ENCODE peak calls at places on chromosomes 11 and 22, in ten cellular contexts. C is mammary epithelial cell, F is GM12865, I is right lobe of liver, X is nephron progenitor cell, Q is adrenal gland, W is spleen, E is NB4, K is breast epithelium, R is psoas muscle. G is an unnamed sample.

GRCh38 chr11:125433454-125434121 is 62.5 kb downstream of the FEZ1 start:
- DNase-seq in R (peak), F (peak), E (peak), C (peak), K (no peak), I (peak), W (no peak), X (peak), Q (peak), G (no peak)

GRCh38 chr22:43088616-43088978 is 594 bp downstream of the TTLL1 start:
- DNase-seq in R (no peak), Q (no peak), F (no peak), X (no peak), C (no peak), E (no peak), K (no peak), I (no peak), W (no peak), G (no peak)

GRCh38 chr11:64741393-64742086 is 2.4 kb downstream of the RASGRP2 start:
- DNase-seq in X (no peak), C (no peak), Q (no peak), I (no peak), E (no peak), W (peak), F (no peak), R (no peak), K (no peak), G (no peak)

GRCh38 chr11:47980907-47981621 is 705 bp downstream of the PTPRJ start:
- DNase-seq in R (peak), E (peak), C (peak), X (peak), Q (peak), F (peak), W (peak), K (no peak), I (peak), G (peak)

GRCh38 chr11:68741536-68741935 is 9.8 kb downstream of the TESMIN start:
- DNase-seq in K (no peak), F (no peak), E (no peak), X (no peak), I (no peak), W (no peak), R (no peak), C (no peak), Q (no peak), G (no peak)

GRCh38 chr11:32792948-32793475 is 1.4 kb downstream of the CCDC73 start:
- DNase-seq in W (no peak), F (peak), E (peak), Q (peak), X (peak), I (peak), C (peak), R (peak), K (no peak), G (no peak)

GRCh38 chr11:47603295-47603694 is 9.1 kb upstream of the C1QTNF4 start:
- DNase-seq in C (no peak), X (no peak), R (no peak), Q (no peak), W (no peak), F (no peak), K (no peak), E (no peak), I (no peak), G (no peak)

GRCh38 chr11:13348305-13348704 is 70.7 kb downstream of the BMAL1 start:
- DNase-seq in R (no peak), W (no peak), X (no peak), C (no peak), Q (no peak), E (peak), K (no peak), F (peak), I (no peak), G (no peak)

GRCh38 chr22:37063436-37064420 is 12.2 kb downstream of the KCTD17 start:
- DNase-seq in F (no peak), I (peak), Q (no peak), E (no peak), C (no peak), K (no peak), X (no peak), W (no peak), R (no peak), G (no peak)

GRCh38 chr22:42932857-42933782 is 76.0 kb upstream of the ARFGAP3 start:
- DNase-seq in Q (no peak), C (no peak), K (no peak), R (no peak), E (peak), W (peak), F (peak), I (no peak), X (no peak), G (no peak)

GRCh38 chr22:49306632-49306975 is 521.1 kb downstream of the BRD1 start:
- DNase-seq in F (no peak), W (peak), X (no peak), I (peak), K (no peak), Q (no peak), E (no peak), R (no peak), C (no peak), G (peak)

GRCh38 chr22:31150615-31151014 is 9.4 kb upstream of the RNF185 start:
- DNase-seq in F (peak), X (no peak), C (no peak), R (no peak), E (no peak), Q (no peak), W (no peak), I (no peak), K (no peak), G (no peak)
- TF ChIP-seq CTCF in F (peak), X (peak), C (peak), R (no peak), E (peak), Q (no peak), W (no peak), I (peak), K (no peak), G (no peak)

GRCh38 chr11:67545280-67545679 is 22.0 kb upstream of the CABP2 start:
- DNase-seq in W (no peak), Q (peak), X (no peak), C (no peak), E (no peak), R (peak), I (peak), K (no peak), F (no peak), G (no peak)
- TF ChIP-seq CTCF in W (no peak), Q (no peak), X (no peak), C (no peak), E (no peak), R (no peak), I (peak), K (no peak), F (no peak), G (no peak)

GRCh38 chr22:44555597-44555996 is 57.6 kb upstream of the RTL6 start:
- DNase-seq in C (no peak), I (no peak), W (no peak), F (no peak), R (no peak), E (no peak), X (no peak), Q (no peak), K (no peak), G (no peak)
- TF ChIP-seq CTCF in C (no peak), I (no peak), W (no peak), F (no peak), R (no peak), E (no peak), X (no peak), Q (no peak), K (no peak), G (no peak)

DNA sequence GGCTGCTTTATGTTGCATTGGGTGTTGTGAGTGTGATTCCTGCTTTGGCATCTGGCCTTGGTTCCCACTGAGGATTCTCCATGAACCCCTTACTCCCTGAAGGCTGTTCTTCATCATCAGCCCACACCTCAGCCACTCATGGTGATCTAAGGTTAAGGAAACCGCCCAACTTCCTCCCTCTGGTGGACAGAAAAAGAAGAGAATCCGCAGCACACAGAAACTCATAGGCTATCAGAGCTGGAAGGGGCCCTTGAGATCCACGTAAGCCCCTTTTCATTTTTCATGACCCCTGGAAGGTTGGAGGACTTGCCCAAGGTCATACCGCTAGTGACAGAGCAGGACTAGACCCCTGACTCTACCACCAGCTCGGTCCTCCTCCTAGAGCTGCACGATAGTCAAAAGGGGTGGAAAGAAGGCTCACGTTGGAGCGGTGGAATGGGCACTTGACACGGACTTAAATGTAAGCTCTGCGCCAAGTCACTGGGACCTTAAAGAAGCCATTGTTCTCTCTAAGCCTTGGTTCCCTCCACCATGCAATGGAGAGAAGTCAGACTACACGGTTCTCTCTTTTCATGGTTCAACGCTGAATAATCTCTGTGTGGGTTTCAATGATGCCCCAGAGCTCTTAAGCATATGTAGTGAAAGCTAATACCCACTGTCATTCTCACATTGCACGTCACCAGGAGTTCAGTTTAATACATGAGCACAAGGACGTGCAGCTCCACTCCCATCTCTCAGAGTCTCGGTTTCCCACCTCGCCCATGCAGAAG is 83.6 kb upstream of the CRTAM start:
- DNase-seq in K (no peak), I (no peak), F (peak), R (no peak), W (no peak), Q (no peak), X (no peak), C (no peak), E (peak), G (peak)
- TF ChIP-seq CTCF in K (no peak), I (peak), F (peak), R (peak), W (peak), Q (peak), X (peak), C (peak), E (peak), G (no peak)

G was measured in sigmoid colon.